ENCODE peak calls at places on chromosomes 2 and 18, in eight cellular contexts. One of them, this sample, is unnamed.
A peak's percentile ranks its signal among the peaks of the same experiment; 100 is the strongest.

GRCh38 chr2:157328133-157328532 is 2.5 kb upstream of the ERMN start:
- DNase-seq in aorta: no peak
- DNase-seq in breast epithelium: no peak
- DNase-seq in effector memory CD4-positive, alpha-beta T cell: no peak
- DNase-seq in SK-N-SH: no peak
- DNase-seq in right cardiac atrium: no peak
- DNase-seq in A549: no peak
- DNase-seq in trophoblast cell: no peak
- DNase-seq in this sample: no peak

GRCh38 chr2:215137741-215138340 is 585 bp downstream of the ABCA12 start:
- DNase-seq in aorta: no peak
- DNase-seq in breast epithelium: no peak
- DNase-seq in effector memory CD4-positive, alpha-beta T cell: no peak
- DNase-seq in SK-N-SH: peak; percentile 19
- DNase-seq in right cardiac atrium: no peak
- DNase-seq in A549: no peak
- DNase-seq in trophoblast cell: peak; percentile 75
- DNase-seq in this sample: no peak

GRCh38 chr2:239831272-239831731 is 193.8 kb downstream of the NDUFA10 start:
- DNase-seq in aorta: peak; percentile 67
- DNase-seq in breast epithelium: peak; percentile 15
- DNase-seq in effector memory CD4-positive, alpha-beta T cell: no peak
- DNase-seq in SK-N-SH: peak; percentile 30
- DNase-seq in right cardiac atrium: no peak
- DNase-seq in A549: no peak
- DNase-seq in trophoblast cell: no peak
- DNase-seq in this sample: no peak

GRCh38 chr2:108417254-108417653 is 31.8 kb upstream of the GCC2 start:
- DNase-seq in aorta: no peak
- DNase-seq in breast epithelium: no peak
- DNase-seq in effector memory CD4-positive, alpha-beta T cell: no peak
- DNase-seq in SK-N-SH: no peak
- DNase-seq in right cardiac atrium: no peak
- DNase-seq in A549: peak; percentile 54
- DNase-seq in trophoblast cell: peak; percentile 51
- DNase-seq in this sample: no peak

GRCh38 chr2:3267549-3267867 is 110.1 kb downstream of the EIPR1 start:
- DNase-seq in aorta: no peak
- DNase-seq in breast epithelium: no peak
- DNase-seq in effector memory CD4-positive, alpha-beta T cell: no peak
- DNase-seq in SK-N-SH: no peak
- DNase-seq in right cardiac atrium: no peak
- DNase-seq in A549: no peak
- DNase-seq in trophoblast cell: no peak
- DNase-seq in this sample: no peak

GRCh38 chr2:17300141-17300540 is 218.1 kb downstream of the RAD51AP2 start:
- DNase-seq in aorta: no peak
- DNase-seq in breast epithelium: no peak
- DNase-seq in effector memory CD4-positive, alpha-beta T cell: no peak
- DNase-seq in SK-N-SH: no peak
- DNase-seq in right cardiac atrium: no peak
- DNase-seq in A549: peak; percentile 31
- DNase-seq in trophoblast cell: peak; percentile 92
- DNase-seq in this sample: no peak

GRCh38 chr2:234081970-234082822 is 31.7 kb downstream of the SPP2 start:
- DNase-seq in aorta: no peak
- DNase-seq in breast epithelium: peak; percentile 76
- DNase-seq in effector memory CD4-positive, alpha-beta T cell: no peak
- DNase-seq in SK-N-SH: no peak
- DNase-seq in right cardiac atrium: no peak
- DNase-seq in A549: peak; percentile 39
- DNase-seq in trophoblast cell: no peak
- DNase-seq in this sample: no peak

GRCh38 chr2:142131016-142131714 is at the start of gene LRP1B:
- DNase-seq in aorta: no peak
- DNase-seq in breast epithelium: no peak
- DNase-seq in effector memory CD4-positive, alpha-beta T cell: no peak
- DNase-seq in SK-N-SH: peak; percentile 40
- DNase-seq in right cardiac atrium: peak; percentile 26
- DNase-seq in A549: no peak
- DNase-seq in trophoblast cell: peak; percentile 2
- DNase-seq in this sample: no peak

GRCh38 chr18:8745355-8746014 is 40.1 kb downstream of the MTCL1 start:
- DNase-seq in aorta: no peak
- DNase-seq in breast epithelium: no peak
- DNase-seq in effector memory CD4-positive, alpha-beta T cell: no peak
- DNase-seq in SK-N-SH: no peak
- DNase-seq in right cardiac atrium: no peak
- DNase-seq in A549: no peak
- DNase-seq in trophoblast cell: peak; percentile 60
- DNase-seq in this sample: no peak

GRCh38 chr18:33906046-33906445 is 318.7 kb downstream of the NOL4 start:
- DNase-seq in aorta: no peak
- DNase-seq in breast epithelium: no peak
- DNase-seq in effector memory CD4-positive, alpha-beta T cell: no peak
- DNase-seq in SK-N-SH: no peak
- DNase-seq in right cardiac atrium: no peak
- DNase-seq in A549: no peak
- DNase-seq in trophoblast cell: no peak
- DNase-seq in this sample: no peak

GRCh38 chr18:79601234-79601633 is 78.4 kb upstream of the CTDP1 start:
- DNase-seq in aorta: peak; percentile 7
- DNase-seq in breast epithelium: no peak
- DNase-seq in effector memory CD4-positive, alpha-beta T cell: no peak
- DNase-seq in SK-N-SH: no peak
- DNase-seq in right cardiac atrium: no peak
- DNase-seq in A549: no peak
- DNase-seq in trophoblast cell: no peak
- DNase-seq in this sample: no peak

GRCh38 chr2:10569460-10569859 is 120.3 kb downstream of the NOL10 start:
- DNase-seq in aorta: no peak
- DNase-seq in breast epithelium: no peak
- DNase-seq in effector memory CD4-positive, alpha-beta T cell: no peak
- DNase-seq in SK-N-SH: no peak
- DNase-seq in right cardiac atrium: no peak
- DNase-seq in A549: no peak
- DNase-seq in trophoblast cell: no peak
- DNase-seq in this sample: no peak

GRCh38 chr18:47172476-47172875 is 3.7 kb downstream of the IER3IP1 start:
- DNase-seq in aorta: no peak
- DNase-seq in breast epithelium: no peak
- DNase-seq in effector memory CD4-positive, alpha-beta T cell: no peak
- DNase-seq in SK-N-SH: no peak
- DNase-seq in right cardiac atrium: no peak
- DNase-seq in A549: no peak
- DNase-seq in trophoblast cell: peak; percentile 44
- DNase-seq in this sample: no peak

GRCh38 chr18:3816601-3817363 is 366.8 kb downstream of the TGIF1 start:
- DNase-seq in aorta: no peak
- DNase-seq in breast epithelium: no peak
- DNase-seq in effector memory CD4-positive, alpha-beta T cell: no peak
- DNase-seq in SK-N-SH: no peak
- DNase-seq in right cardiac atrium: no peak
- DNase-seq in A549: peak; percentile 89
- DNase-seq in trophoblast cell: peak; percentile 96
- DNase-seq in this sample: no peak

GRCh38 chr2:43812947-43813346 is 25.7 kb downstream of the ABCG5 start:
- DNase-seq in aorta: no peak
- DNase-seq in breast epithelium: no peak
- DNase-seq in effector memory CD4-positive, alpha-beta T cell: no peak
- DNase-seq in SK-N-SH: no peak
- DNase-seq in right cardiac atrium: no peak
- DNase-seq in A549: no peak
- DNase-seq in trophoblast cell: no peak
- DNase-seq in this sample: no peak

GRCh38 chr2:176159678-176160250 is 2.7 kb downstream of the HOXD3 start:
- DNase-seq in aorta: peak; percentile 77
- DNase-seq in breast epithelium: no peak
- DNase-seq in effector memory CD4-positive, alpha-beta T cell: no peak
- DNase-seq in SK-N-SH: no peak
- DNase-seq in right cardiac atrium: no peak
- DNase-seq in A549: no peak
- DNase-seq in trophoblast cell: no peak
- DNase-seq in this sample: no peak

GRCh38 chr2:12980817-12981216 is 264.1 kb downstream of the TRIB2 start:
- DNase-seq in aorta: no peak
- DNase-seq in breast epithelium: no peak
- DNase-seq in effector memory CD4-positive, alpha-beta T cell: no peak
- DNase-seq in SK-N-SH: no peak
- DNase-seq in right cardiac atrium: no peak
- DNase-seq in A549: no peak
- DNase-seq in trophoblast cell: peak; percentile 2
- DNase-seq in this sample: no peak

GRCh38 chr2:68103026-68103425 is 40.2 kb upstream of the C1D start:
- DNase-seq in aorta: no peak
- DNase-seq in breast epithelium: no peak
- DNase-seq in effector memory CD4-positive, alpha-beta T cell: no peak
- DNase-seq in SK-N-SH: no peak
- DNase-seq in right cardiac atrium: no peak
- DNase-seq in A549: no peak
- DNase-seq in trophoblast cell: no peak
- DNase-seq in this sample: no peak

GRCh38 chr18:73283788-73284187 is 416.0 kb upstream of the NETO1 start:
- DNase-seq in aorta: no peak
- DNase-seq in breast epithelium: no peak
- DNase-seq in effector memory CD4-positive, alpha-beta T cell: no peak
- DNase-seq in SK-N-SH: no peak
- DNase-seq in right cardiac atrium: no peak
- DNase-seq in A549: no peak
- DNase-seq in trophoblast cell: peak; percentile 2
- DNase-seq in this sample: no peak

GRCh38 chr2:14941151-14941631 is 308.7 kb downstream of the LRATD1 start:
- DNase-seq in aorta: no peak
- DNase-seq in breast epithelium: no peak
- DNase-seq in effector memory CD4-positive, alpha-beta T cell: no peak
- DNase-seq in SK-N-SH: no peak
- DNase-seq in right cardiac atrium: no peak
- DNase-seq in A549: no peak
- DNase-seq in trophoblast cell: peak; percentile 40
- DNase-seq in this sample: no peak

GRCh38 chr2:234496835-234497591 is at the start of gene ARL4C:
- DNase-seq in aorta: peak; percentile 89
- DNase-seq in breast epithelium: peak; percentile 74
- DNase-seq in effector memory CD4-positive, alpha-beta T cell: peak; percentile 71
- DNase-seq in SK-N-SH: peak; percentile 95
- DNase-seq in right cardiac atrium: peak; percentile 72
- DNase-seq in A549: peak; percentile 71
- DNase-seq in trophoblast cell: peak; percentile 67
- DNase-seq in this sample: peak; percentile 90

DNA sequence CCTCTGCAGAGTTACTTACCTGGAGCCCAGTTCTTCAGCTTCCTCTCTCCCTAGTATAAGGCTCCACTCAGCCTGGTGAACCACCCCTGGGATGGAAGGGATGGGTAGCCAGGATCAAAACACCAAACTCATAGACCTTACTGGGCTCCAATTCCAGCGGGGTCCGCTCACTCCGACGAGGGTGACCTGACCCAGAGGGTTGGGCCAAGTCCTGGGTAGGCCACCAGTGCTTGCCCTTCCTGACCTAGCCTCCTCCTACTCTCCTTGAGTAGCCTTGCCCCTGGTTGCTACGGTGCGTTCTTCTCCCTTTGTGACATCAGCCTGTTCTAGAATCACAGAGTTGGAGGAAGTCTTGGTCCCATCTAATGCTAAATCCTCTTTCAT is 513 bp upstream of the STAT4 start:
- DNase-seq in aorta: no peak
- DNase-seq in breast epithelium: no peak
- DNase-seq in effector memory CD4-positive, alpha-beta T cell: no peak
- DNase-seq in SK-N-SH: no peak
- DNase-seq in right cardiac atrium: no peak
- DNase-seq in A549: no peak
- DNase-seq in trophoblast cell: no peak
- DNase-seq in this sample: no peak
- H3K27ac ChIP-seq in aorta: no peak overlapping the region
- H3K27ac ChIP-seq in breast epithelium: peak overlapping the region; percentile 67
- H3K27ac ChIP-seq in effector memory CD4-positive, alpha-beta T cell: peak overlapping the region; percentile 97
- H3K27ac ChIP-seq in SK-N-SH: no peak overlapping the region
- H3K27ac ChIP-seq in right cardiac atrium: peak overlapping the region; percentile 49
- H3K27ac ChIP-seq in A549: peak overlapping the region; percentile 65
- H3K27ac ChIP-seq in trophoblast cell: no peak overlapping the region
- H3K27ac ChIP-seq in this sample: peak overlapping the region; percentile 46

GRCh38 chr2:86311879-86312278 is 25.5 kb downstream of the REEP1 start:
- DNase-seq in aorta: no peak
- DNase-seq in breast epithelium: no peak
- DNase-seq in effector memory CD4-positive, alpha-beta T cell: no peak
- DNase-seq in SK-N-SH: no peak
- DNase-seq in right cardiac atrium: no peak
- DNase-seq in A549: no peak
- DNase-seq in trophoblast cell: no peak
- DNase-seq in this sample: no peak
- H3K27ac ChIP-seq in aorta: no peak overlapping the region
- H3K27ac ChIP-seq in breast epithelium: no peak overlapping the region
- H3K27ac ChIP-seq in effector memory CD4-positive, alpha-beta T cell: no peak overlapping the region
- H3K27ac ChIP-seq in SK-N-SH: no peak overlapping the region
- H3K27ac ChIP-seq in right cardiac atrium: no peak overlapping the region
- H3K27ac ChIP-seq in A549: no peak overlapping the region
- H3K27ac ChIP-seq in trophoblast cell: no peak overlapping the region
- H3K27ac ChIP-seq in this sample: no peak overlapping the region

DNA sequence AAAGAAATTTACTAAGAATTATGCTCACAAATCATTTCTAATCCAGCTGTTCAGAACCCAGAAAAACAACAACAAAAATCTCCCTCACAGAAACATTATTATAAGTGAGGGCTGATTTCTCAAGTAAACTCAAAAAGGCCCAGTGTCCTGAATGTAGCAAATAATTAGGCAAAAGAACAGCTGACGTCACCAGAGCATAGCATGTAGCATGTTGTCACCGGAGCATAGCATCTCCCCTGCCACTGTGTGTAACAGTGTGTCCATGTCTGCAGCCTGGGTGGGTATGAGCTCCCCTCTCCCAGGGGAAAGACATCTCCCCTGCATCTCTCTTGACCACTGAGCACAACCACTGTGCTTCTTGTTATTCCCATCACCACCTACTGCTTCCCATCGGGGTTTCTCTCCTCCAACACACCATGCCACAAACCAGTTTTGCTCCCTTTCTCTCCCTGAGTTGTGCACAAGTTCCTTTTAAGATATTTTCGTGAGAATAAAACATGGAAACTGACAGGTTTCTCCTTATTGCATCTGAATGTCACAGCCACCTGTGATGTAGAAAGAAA is 126.7 kb downstream of the CABYR start:
- DNase-seq in aorta: no peak
- DNase-seq in breast epithelium: no peak
- DNase-seq in effector memory CD4-positive, alpha-beta T cell: no peak
- DNase-seq in SK-N-SH: no peak
- DNase-seq in right cardiac atrium: no peak
- DNase-seq in A549: no peak
- DNase-seq in trophoblast cell: no peak
- DNase-seq in this sample: no peak
- H3K27ac ChIP-seq in aorta: no peak overlapping the region
- H3K27ac ChIP-seq in breast epithelium: no peak overlapping the region
- H3K27ac ChIP-seq in effector memory CD4-positive, alpha-beta T cell: no peak overlapping the region
- H3K27ac ChIP-seq in SK-N-SH: no peak overlapping the region
- H3K27ac ChIP-seq in right cardiac atrium: peak overlapping the region; percentile 44
- H3K27ac ChIP-seq in A549: no peak overlapping the region
- H3K27ac ChIP-seq in trophoblast cell: no peak overlapping the region
- H3K27ac ChIP-seq in this sample: no peak overlapping the region

GRCh38 chr2:235611337-235611736 is 117.5 kb downstream of the AGAP1 start:
- DNase-seq in aorta: no peak
- DNase-seq in breast epithelium: no peak
- DNase-seq in effector memory CD4-positive, alpha-beta T cell: no peak
- DNase-seq in SK-N-SH: peak; percentile 46
- DNase-seq in right cardiac atrium: no peak
- DNase-seq in A549: no peak
- DNase-seq in trophoblast cell: no peak
- DNase-seq in this sample: no peak
- H3K27ac ChIP-seq in aorta: no peak overlapping the region
- H3K27ac ChIP-seq in breast epithelium: no peak overlapping the region
- H3K27ac ChIP-seq in effector memory CD4-positive, alpha-beta T cell: no peak overlapping the region
- H3K27ac ChIP-seq in SK-N-SH: no peak overlapping the region
- H3K27ac ChIP-seq in right cardiac atrium: no peak overlapping the region
- H3K27ac ChIP-seq in A549: no peak overlapping the region
- H3K27ac ChIP-seq in trophoblast cell: no peak overlapping the region
- H3K27ac ChIP-seq in this sample: no peak overlapping the region

GRCh38 chr2:203584784-203585183 is 49.7 kb upstream of the RAPH1 start:
- DNase-seq in aorta: no peak
- DNase-seq in breast epithelium: no peak
- DNase-seq in effector memory CD4-positive, alpha-beta T cell: no peak
- DNase-seq in SK-N-SH: no peak
- DNase-seq in right cardiac atrium: no peak
- DNase-seq in A549: no peak
- DNase-seq in trophoblast cell: no peak
- DNase-seq in this sample: no peak
- H3K27ac ChIP-seq in aorta: peak overlapping the region; percentile 75
- H3K27ac ChIP-seq in breast epithelium: peak overlapping the region; percentile 54
- H3K27ac ChIP-seq in effector memory CD4-positive, alpha-beta T cell: no peak overlapping the region
- H3K27ac ChIP-seq in SK-N-SH: no peak overlapping the region
- H3K27ac ChIP-seq in right cardiac atrium: no peak overlapping the region
- H3K27ac ChIP-seq in A549: no peak overlapping the region
- H3K27ac ChIP-seq in trophoblast cell: no peak overlapping the region
- H3K27ac ChIP-seq in this sample: no peak overlapping the region